ENCODE peak calls at places on chromosomes 5 and 9, in five cellular contexts. One of them, this sample, is unnamed.

GRCh38 chr5:87829214-87829551 is 416.5 kb upstream of the CCNH start:
- DNase-seq in lung: peak
- DNase-seq in H9: no peak
- DNase-seq in CD4-positive, alpha-beta T cell: no peak
- DNase-seq in sigmoid colon: peak
- DNase-seq in this sample: no peak

GRCh38 chr5:114184006-114184405 is 177.9 kb upstream of the KCNN2 start:
- DNase-seq in CD4-positive, alpha-beta T cell: no peak
- DNase-seq in H9: no peak
- DNase-seq in lung: no peak
- DNase-seq in sigmoid colon: no peak
- DNase-seq in this sample: no peak

GRCh38 chr9:35478871-35479270 is 11.0 kb upstream of the RUSC2 start:
- DNase-seq in lung: no peak
- DNase-seq in sigmoid colon: no peak
- DNase-seq in CD4-positive, alpha-beta T cell: no peak
- DNase-seq in H9: no peak
- DNase-seq in this sample: no peak

GRCh38 chr9:123561055-123561454 is 205.1 kb downstream of the CRB2 start:
- DNase-seq in H9: peak
- DNase-seq in CD4-positive, alpha-beta T cell: no peak
- DNase-seq in lung: no peak
- DNase-seq in sigmoid colon: no peak
- DNase-seq in this sample: no peak

GRCh38 chr9:14326264-14326826 is 12.4 kb upstream of the NFIB start:
- DNase-seq in sigmoid colon: no peak
- DNase-seq in lung: no peak
- DNase-seq in CD4-positive, alpha-beta T cell: no peak
- DNase-seq in H9: no peak
- DNase-seq in this sample: peak

GRCh38 chr9:71839665-71840064 is 71.3 kb downstream of the ABHD17B start:
- DNase-seq in H9: no peak
- DNase-seq in lung: no peak
- DNase-seq in sigmoid colon: no peak
- DNase-seq in CD4-positive, alpha-beta T cell: no peak
- DNase-seq in this sample: no peak

GRCh38 chr9:20562051-20562450 is 60.2 kb downstream of the MLLT3 start:
- DNase-seq in H9: no peak
- DNase-seq in lung: no peak
- DNase-seq in sigmoid colon: no peak
- DNase-seq in CD4-positive, alpha-beta T cell: no peak
- DNase-seq in this sample: no peak

GRCh38 chr5:94218374-94218773 is 400.0 kb downstream of the KIAA0825 start:
- DNase-seq in CD4-positive, alpha-beta T cell: no peak
- DNase-seq in H9: no peak
- DNase-seq in sigmoid colon: no peak
- DNase-seq in lung: no peak
- DNase-seq in this sample: no peak

GRCh38 chr5:171436804-171437285 is 17.4 kb downstream of the FGF18 start:
- DNase-seq in CD4-positive, alpha-beta T cell: no peak
- DNase-seq in H9: no peak
- DNase-seq in sigmoid colon: no peak
- DNase-seq in lung: no peak
- DNase-seq in this sample: no peak

GRCh38 chr9:33455952-33456351 is 8.6 kb upstream of the AQP3 start:
- DNase-seq in lung: no peak
- DNase-seq in sigmoid colon: no peak
- DNase-seq in H9: no peak
- DNase-seq in CD4-positive, alpha-beta T cell: no peak
- DNase-seq in this sample: no peak

GRCh38 chr5:142446131-142446959 is 121.5 kb upstream of the SPRY4 start:
- DNase-seq in CD4-positive, alpha-beta T cell: no peak
- DNase-seq in lung: no peak
- DNase-seq in H9: no peak
- DNase-seq in sigmoid colon: no peak
- DNase-seq in this sample: no peak

DNA sequence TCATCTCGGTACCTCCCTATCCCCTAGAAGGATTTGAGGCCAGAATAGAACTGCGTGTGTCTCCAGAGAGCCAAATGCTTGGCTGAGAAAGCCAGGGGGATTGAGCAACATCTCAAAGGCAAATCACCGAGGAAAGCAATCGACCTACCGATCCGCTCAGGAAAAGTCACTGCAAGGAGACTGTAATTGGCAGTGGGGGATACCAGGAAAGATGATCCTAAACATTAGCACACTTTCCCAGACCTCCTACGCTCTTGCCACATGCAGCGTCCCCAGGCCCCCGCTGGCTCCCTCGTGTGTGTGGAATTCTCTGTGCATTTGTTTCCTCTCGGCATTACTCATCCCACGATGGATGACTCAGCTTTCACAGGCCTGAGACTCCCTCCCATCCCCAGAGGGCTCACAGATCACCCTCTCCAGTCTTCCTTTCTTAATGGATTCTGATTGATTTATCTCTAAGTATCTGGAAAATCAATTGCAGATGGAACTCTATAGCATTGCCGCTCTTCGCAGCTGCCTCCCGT is 82.2 kb upstream of the ICE1 start:
- DNase-seq in sigmoid colon: peak
- DNase-seq in H9: peak
- DNase-seq in CD4-positive, alpha-beta T cell: no peak
- DNase-seq in lung: peak
- DNase-seq in this sample: no peak
- H3K27ac ChIP-seq in sigmoid colon: no peak
- H3K27ac ChIP-seq in H9: no peak
- H3K27ac ChIP-seq in CD4-positive, alpha-beta T cell: no peak
- H3K27ac ChIP-seq in lung: no peak
- H3K27ac ChIP-seq in this sample: no peak

GRCh38 chr5:170150713-170151104 is 45.0 kb downstream of the FOXI1 start:
- DNase-seq in H9: no peak
- DNase-seq in lung: no peak
- DNase-seq in CD4-positive, alpha-beta T cell: no peak
- DNase-seq in sigmoid colon: no peak
- DNase-seq in this sample: no peak
- H3K27ac ChIP-seq in H9: no peak
- H3K27ac ChIP-seq in lung: no peak
- H3K27ac ChIP-seq in CD4-positive, alpha-beta T cell: no peak
- H3K27ac ChIP-seq in sigmoid colon: no peak
- H3K27ac ChIP-seq in this sample: peak

DNA sequence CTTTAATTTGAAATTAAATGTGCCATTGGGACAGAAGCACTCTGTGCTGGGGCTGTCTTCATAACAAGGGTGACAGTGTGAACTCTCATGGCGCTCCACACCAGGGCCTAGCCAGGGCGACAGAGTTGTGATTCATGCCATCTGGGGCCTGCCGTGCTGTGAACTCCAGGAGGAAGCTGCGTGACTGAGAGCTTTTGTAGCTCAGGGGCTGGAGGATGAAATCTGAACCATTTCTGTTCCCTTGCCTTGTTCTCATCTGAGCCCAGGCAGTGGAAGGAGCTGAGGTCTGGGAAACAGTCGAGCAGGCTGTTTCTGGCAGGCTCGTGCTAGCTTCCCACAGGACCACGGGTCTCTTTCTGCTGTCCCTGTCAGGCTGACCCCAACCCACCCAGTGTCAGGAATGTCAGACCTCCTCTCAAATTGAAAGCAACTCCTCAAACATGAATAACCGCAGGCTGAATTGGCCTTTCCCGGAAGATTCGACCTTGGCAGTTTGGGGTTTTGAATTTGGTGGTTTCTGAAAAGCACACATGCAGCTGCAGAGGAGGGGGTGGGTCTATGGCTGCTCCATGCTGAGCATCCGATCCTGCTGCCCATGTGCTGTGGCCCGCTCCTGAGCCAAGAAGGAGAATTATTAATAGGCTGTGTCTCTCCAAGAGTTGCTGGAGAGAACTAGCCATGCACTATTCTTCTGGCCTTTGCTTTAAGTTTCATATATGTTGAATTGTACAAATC is 69.2 kb upstream of the RPS23 start:
- DNase-seq in lung: no peak
- DNase-seq in CD4-positive, alpha-beta T cell: no peak
- DNase-seq in sigmoid colon: no peak
- DNase-seq in H9: no peak
- DNase-seq in this sample: no peak
- H3K27ac ChIP-seq in lung: peak
- H3K27ac ChIP-seq in CD4-positive, alpha-beta T cell: no peak
- H3K27ac ChIP-seq in sigmoid colon: peak
- H3K27ac ChIP-seq in H9: no peak
- H3K27ac ChIP-seq in this sample: no peak

GRCh38 chr9:104090578-104090977 is 3.5 kb upstream of the SMC2 start:
- DNase-seq in H9: no peak
- DNase-seq in sigmoid colon: no peak
- DNase-seq in lung: no peak
- DNase-seq in CD4-positive, alpha-beta T cell: no peak
- DNase-seq in this sample: no peak
- H3K27ac ChIP-seq in H9: no peak
- H3K27ac ChIP-seq in sigmoid colon: peak
- H3K27ac ChIP-seq in lung: no peak
- H3K27ac ChIP-seq in CD4-positive, alpha-beta T cell: no peak
- H3K27ac ChIP-seq in this sample: no peak

DNA sequence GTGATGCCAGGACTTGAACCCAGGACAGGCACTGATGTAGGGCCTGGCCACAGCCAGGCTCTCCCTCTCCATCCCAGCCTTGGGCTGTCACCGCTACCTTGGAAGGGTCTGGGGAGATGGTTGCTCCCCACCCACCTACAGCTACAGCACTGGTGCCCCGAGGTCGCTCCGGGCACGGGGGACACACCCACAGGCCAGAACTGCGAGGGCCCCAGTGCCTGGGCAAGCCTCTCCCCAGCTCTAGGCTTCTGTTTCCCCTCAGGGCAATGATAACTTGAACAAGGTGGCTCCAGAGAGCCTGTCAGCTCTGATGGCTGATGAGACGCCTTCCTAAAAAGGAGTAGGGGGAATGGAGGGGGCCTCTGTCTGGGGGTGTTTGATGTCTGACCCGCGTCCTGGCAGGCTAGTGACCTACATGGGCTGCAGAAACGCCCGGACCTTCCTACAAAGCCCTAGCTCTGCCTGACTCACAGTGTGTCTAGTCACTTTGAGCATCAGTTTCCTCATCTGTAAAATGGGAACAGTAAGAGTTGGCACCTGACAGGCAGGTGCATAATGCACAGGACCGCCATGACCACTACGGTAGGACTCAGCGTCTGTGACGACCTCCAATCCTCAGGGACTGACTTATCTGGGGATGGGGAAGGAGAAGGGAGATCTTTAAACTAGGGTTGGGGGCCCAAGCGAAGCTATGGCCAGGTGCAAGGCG is 76.4 kb downstream of the LRSAM1 start:
- DNase-seq in sigmoid colon: no peak
- DNase-seq in H9: no peak
- DNase-seq in CD4-positive, alpha-beta T cell: no peak
- DNase-seq in lung: no peak
- DNase-seq in this sample: no peak
- H3K27ac ChIP-seq in sigmoid colon: peak
- H3K27ac ChIP-seq in H9: no peak
- H3K27ac ChIP-seq in CD4-positive, alpha-beta T cell: no peak
- H3K27ac ChIP-seq in lung: peak
- H3K27ac ChIP-seq in this sample: no peak

GRCh38 chr5:65481171-65481575 is 547 bp downstream of the ADAMTS6 start:
- DNase-seq in CD4-positive, alpha-beta T cell: no peak
- DNase-seq in lung: no peak
- DNase-seq in sigmoid colon: no peak
- DNase-seq in H9: no peak
- DNase-seq in this sample: no peak
- H3K27ac ChIP-seq in CD4-positive, alpha-beta T cell: no peak
- H3K27ac ChIP-seq in lung: peak
- H3K27ac ChIP-seq in sigmoid colon: peak
- H3K27ac ChIP-seq in H9: no peak
- H3K27ac ChIP-seq in this sample: peak

This sample was measured in epithelial cell of prostate.